ENCODE peak calls at places on chromosomes 11 and 22, in five cellular contexts. M is suprapubic skin, D is transverse colon, Y is esophagus squamous epithelium, G is ovary. P is an unnamed sample.

GRCh38 chr22:30606455-30607299 is at the start of gene TCN2:
- DNase-seq in Y (peak; percentile 16), D (peak; percentile 86), G (peak; percentile 68), M (peak; percentile 81), P (peak; percentile 96)

GRCh38 chr11:47241740-47242400 is 6.7 kb downstream of the ACP2 start:
- DNase-seq in Y (no peak), G (no peak), M (no peak), D (no peak), P (no peak)

GRCh38 chr22:36413022-36413770 is 25.4 kb upstream of the MYH9 start:
- DNase-seq in Y (no peak), G (no peak), D (no peak), M (no peak), P (no peak)

GRCh38 chr11:66685276-66686099 is 7.8 kb upstream of the RBM4B start:
- DNase-seq in M (peak; percentile 58), G (no peak), D (no peak), Y (no peak), P (no peak)

GRCh38 chr11:115324569-115325432 is 179.4 kb downstream of the CADM1 start:
- DNase-seq in M (no peak), G (no peak), Y (no peak), D (peak; percentile 18), P (no peak)

GRCh38 chr22:39446239-39446721 is 10.5 kb upstream of the MGAT3 start:
- DNase-seq in Y (no peak), G (no peak), D (peak; percentile 51), M (no peak), P (no peak)

GRCh38 chr11:107857550-107858216 is 904 bp downstream of the SLC35F2 start:
- DNase-seq in G (no peak), M (peak; percentile 57), D (no peak), Y (no peak), P (no peak)

GRCh38 chr22:39592104-39593060 is 21.8 kb downstream of the CACNA1I start:
- DNase-seq in M (no peak), G (peak; percentile 75), D (no peak), Y (no peak), P (no peak)

GRCh38 chr11:45800261-45800660 is 4.7 kb upstream of the SLC35C1 start:
- DNase-seq in G (no peak), D (no peak), M (no peak), Y (no peak), P (no peak)

GRCh38 chr11:64694821-64695365 is 28.1 kb downstream of the NRXN2 start:
- DNase-seq in Y (no peak), M (no peak), D (no peak), G (no peak), P (no peak)

GRCh38 chr11:99281331-99281730 is 260.6 kb downstream of the CNTN5 start:
- DNase-seq in G (no peak), M (no peak), Y (no peak), D (no peak), P (no peak)

GRCh38 chr11:122071680-122072321 is 44.2 kb downstream of the BLID start:
- DNase-seq in M (no peak), D (no peak), Y (no peak), G (no peak), P (no peak)

GRCh38 chr22:40056163-40056958 is 61.6 kb downstream of the FAM83F start:
- DNase-seq in D (no peak), G (no peak), Y (no peak), M (no peak), P (no peak)

GRCh38 chr22:30562391-30562790 is 12.1 kb downstream of the GAL3ST1 start:
- DNase-seq in D (no peak), M (no peak), Y (no peak), G (no peak), P (no peak)

GRCh38 chr22:17095538-17095937 is 10.7 kb downstream of the IL17RA start:
- DNase-seq in M (peak; percentile 26), D (no peak), Y (no peak), G (no peak), P (no peak)

GRCh38 chr11:106131998-106132397 is 54.5 kb downstream of the AASDHPPT start:
- DNase-seq in Y (no peak), D (no peak), G (no peak), M (no peak), P (no peak)

GRCh38 chr11:19332476-19332875 is 91.7 kb upstream of the E2F8 start:
- DNase-seq in Y (no peak), M (no peak), D (no peak), G (no peak), P (no peak)

GRCh38 chr11:126332221-126332711 is 23.2 kb upstream of the ST3GAL4 start:
- DNase-seq in M (peak; percentile 55), Y (no peak), D (no peak), G (peak; percentile 70), P (no peak)

GRCh38 chr11:65502852-65503603 is 4.2 kb downstream of the MALAT1 start:
- DNase-seq in D (no peak), G (peak; percentile 11), Y (no peak), M (no peak), P (no peak)

GRCh38 chr11:134228625-134229024 is 4.2 kb downstream of the VPS26B start:
- DNase-seq in G (no peak), Y (no peak), M (no peak), D (no peak), P (no peak)

GRCh38 chr11:133966924-133967598 is 10.3 kb upstream of the IGSF9B start:
- DNase-seq in M (no peak), D (peak; percentile 32), G (peak; percentile 42), Y (no peak), P (no peak)

GRCh38 chr11:8403310-8403709 is 139.6 kb upstream of the LMO1 start:
- DNase-seq in Y (no peak), M (no peak), D (no peak), G (no peak), P (no peak)

GRCh38 chr22:23219787-23220484 is 39.6 kb downstream of the BCR start:
- DNase-seq in G (peak; percentile 19), M (no peak), D (peak; percentile 35), Y (no peak), P (no peak)

GRCh38 chr11:104898685-104899013 is 389 bp upstream of the CASP12 start:
- DNase-seq in G (no peak), Y (no peak), D (no peak), M (no peak), P (no peak)

DNA sequence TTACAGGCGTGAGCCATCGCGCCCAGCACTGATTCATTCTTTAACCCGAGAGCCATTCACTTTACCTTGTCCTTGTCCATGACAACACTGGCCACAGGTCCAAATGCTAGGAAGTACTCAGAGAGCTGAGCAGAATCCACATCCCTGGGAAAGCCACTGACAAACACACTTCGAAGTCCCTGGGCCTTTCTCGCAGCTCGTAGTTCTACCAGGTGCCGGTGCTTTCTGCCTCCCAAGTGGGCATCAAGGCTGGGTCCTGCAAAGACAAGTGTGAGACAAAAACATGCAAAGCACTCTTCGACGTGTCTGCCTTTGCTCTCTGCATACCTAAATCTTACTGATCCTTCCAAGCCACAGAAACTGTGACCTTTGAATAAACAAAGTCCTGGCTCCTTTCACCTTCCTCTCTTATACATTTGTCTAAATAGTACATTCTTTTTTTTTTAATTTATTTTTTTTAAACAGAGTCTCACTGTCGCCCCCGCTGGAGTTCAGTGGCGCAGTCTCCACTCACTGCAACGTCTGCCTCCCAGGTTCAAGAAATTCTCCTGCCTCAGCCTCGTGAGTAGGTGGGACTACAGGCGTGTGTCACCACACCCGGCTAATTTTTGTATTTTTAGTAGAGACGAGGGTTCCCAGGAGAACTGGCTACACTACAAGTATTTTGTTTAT is 2.2 kb downstream of the TUT1 start:
- DNase-seq in D (no peak), Y (no peak), M (no peak), G (peak; percentile 14), P (no peak)
- TF ChIP-seq CTCF in D (peak; percentile 8), Y (peak; percentile 10), M (no peak), G (no peak), P (no peak)

DNA sequence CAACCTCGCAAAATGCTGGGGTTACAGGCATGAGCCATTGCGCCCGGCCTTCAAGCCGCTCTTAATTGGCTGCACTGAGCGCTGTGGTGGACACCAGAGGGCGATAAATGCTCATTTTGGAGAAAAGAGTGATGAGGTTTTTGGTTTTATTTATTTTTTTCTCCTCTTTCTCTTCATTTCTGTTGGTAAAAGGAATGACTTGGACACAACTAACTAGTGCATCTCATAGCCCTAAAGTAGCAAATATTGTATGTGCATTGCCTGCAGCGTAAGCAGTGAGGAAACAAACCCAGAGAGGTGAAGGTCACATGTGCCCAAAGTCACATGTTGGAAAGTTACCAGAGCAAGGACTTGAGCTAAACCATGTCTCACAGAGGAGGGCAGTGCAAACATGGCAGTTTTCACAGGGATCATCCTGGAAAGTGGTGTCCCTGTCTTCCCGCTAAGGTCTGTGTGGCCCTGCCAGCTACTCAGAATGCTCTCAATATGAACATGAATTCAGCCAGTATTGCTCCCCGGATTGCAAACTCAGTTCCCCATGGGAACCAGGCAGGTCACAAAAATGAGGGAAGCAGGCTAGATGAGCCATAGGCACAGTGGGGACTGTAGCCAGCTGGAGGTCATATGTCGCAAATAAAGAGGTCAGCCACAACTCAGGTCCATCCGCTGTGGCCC is 8.6 kb upstream of the CD82 start:
- DNase-seq in Y (no peak), G (peak; percentile 79), D (peak; percentile 65), M (no peak), P (no peak)
- TF ChIP-seq POLR2A in Y (no peak), G (no peak), D (no peak), M (no peak), P (no peak)

DNA sequence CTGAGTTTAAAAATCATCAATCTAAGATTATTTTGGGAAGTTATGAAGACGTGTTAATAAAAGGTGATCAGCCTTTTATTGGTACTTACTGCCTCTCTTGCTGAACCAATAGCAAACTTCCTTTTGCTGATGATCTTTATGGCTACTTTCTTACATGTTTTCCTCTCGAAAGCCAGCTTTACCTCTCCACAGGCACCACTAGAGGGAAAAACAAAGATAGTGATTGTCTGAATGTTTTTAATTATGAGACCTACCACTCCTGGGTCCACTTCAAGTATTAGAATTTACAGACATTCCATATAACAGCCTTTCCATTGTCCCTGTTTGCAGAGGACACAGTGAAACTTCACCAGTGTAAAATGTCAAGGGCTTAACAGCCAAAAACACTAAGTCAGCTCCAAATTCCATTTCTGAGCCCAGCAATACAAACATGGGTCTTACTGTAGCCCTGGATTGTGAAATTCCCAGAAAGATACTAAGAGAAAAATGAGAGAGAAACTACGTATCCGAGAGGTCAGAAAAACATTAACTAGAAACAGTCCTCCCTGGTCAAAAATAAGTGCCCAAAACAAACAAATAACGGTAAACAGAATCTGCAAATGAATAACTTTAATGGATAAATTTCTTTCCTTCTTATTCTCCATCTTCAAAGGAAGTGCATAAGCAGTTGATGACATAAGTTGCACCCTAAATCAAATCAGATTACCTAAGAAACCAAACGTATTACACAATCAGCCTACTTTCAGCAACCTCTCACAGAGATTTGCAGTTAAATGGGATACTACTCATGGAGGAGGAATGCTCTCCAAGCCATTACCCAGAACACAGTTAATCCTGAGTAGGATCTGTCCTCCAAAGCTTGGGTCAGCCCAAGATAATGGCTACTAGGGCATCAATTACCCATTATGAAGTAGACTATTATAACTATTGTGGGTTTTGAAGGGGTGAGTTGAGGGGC is 29.5 kb downstream of the CHEK2 start:
- DNase-seq in Y (no peak), M (no peak), G (no peak), D (no peak), P (no peak)
- H3K4me3 ChIP-seq in Y (no peak overlapping the region), M (no peak overlapping the region), G (peak overlapping the region; percentile 2), D (no peak overlapping the region), P (no peak overlapping the region)

GRCh38 chr11:27277843-27278242 is 85.2 kb downstream of the CCDC34 start:
- DNase-seq in Y (no peak), D (no peak), G (no peak), M (no peak), P (no peak)

GRCh38 chr11:27280131-27280530 is 82.9 kb downstream of the CCDC34 start:
- DNase-seq in M (no peak), D (no peak), G (no peak), Y (no peak), P (no peak)

GRCh38 chr11:27274854-27275395 is 88.1 kb downstream of the CCDC34 start:
- DNase-seq in G (no peak), D (no peak), M (no peak), Y (no peak), P (no peak)

GRCh38 chr11:27279491-27279890 is 83.5 kb downstream of the CCDC34 start:
- DNase-seq in D (no peak), G (no peak), M (no peak), Y (no peak), P (no peak)

GRCh38 chr11:27276141-27276540 is 86.9 kb downstream of the CCDC34 start:
- DNase-seq in M (no peak), Y (no peak), G (no peak), D (no peak), P (no peak)
- TF ChIP-seq CTCF in M (no peak), Y (no peak), G (no peak), D (no peak), P (no peak)

P was measured in esophagus muscularis mucosa.